ENCODE peak calls at places on chromosomes 12 and 14, in seven cellular contexts. One of them, this sample, is unnamed.

GRCh38 chr12:66636771-66637170 is 42.1 kb downstream of the GRIP1 start:
- DNase-seq in CD4-positive, alpha-beta T cell: no peak
- DNase-seq in CD8-positive, alpha-beta T cell: no peak
- DNase-seq in Panc1: no peak
- DNase-seq in A549: no peak
- DNase-seq in RWPE1: no peak
- DNase-seq in mesenchymal stem cell: peak
- DNase-seq in this sample: no peak

GRCh38 chr14:99257673-99258221 is 14.2 kb downstream of the BCL11B start:
- DNase-seq in A549: no peak
- DNase-seq in CD8-positive, alpha-beta T cell: peak
- DNase-seq in RWPE1: no peak
- DNase-seq in mesenchymal stem cell: no peak
- DNase-seq in Panc1: no peak
- DNase-seq in CD4-positive, alpha-beta T cell: no peak
- DNase-seq in this sample: no peak

GRCh38 chr14:71086571-71086970 is 179.3 kb downstream of the PCNX1 start:
- DNase-seq in Panc1: no peak
- DNase-seq in mesenchymal stem cell: no peak
- DNase-seq in RWPE1: no peak
- DNase-seq in CD8-positive, alpha-beta T cell: no peak
- DNase-seq in CD4-positive, alpha-beta T cell: no peak
- DNase-seq in A549: no peak
- DNase-seq in this sample: no peak

GRCh38 chr12:29673346-29673745 is 110.4 kb downstream of the TMTC1 start:
- DNase-seq in CD4-positive, alpha-beta T cell: no peak
- DNase-seq in A549: no peak
- DNase-seq in mesenchymal stem cell: no peak
- DNase-seq in CD8-positive, alpha-beta T cell: no peak
- DNase-seq in RWPE1: no peak
- DNase-seq in Panc1: no peak
- DNase-seq in this sample: no peak

GRCh38 chr12:86081798-86082197 is 174.4 kb downstream of the MGAT4C start:
- DNase-seq in A549: no peak
- DNase-seq in CD8-positive, alpha-beta T cell: no peak
- DNase-seq in Panc1: no peak
- DNase-seq in CD4-positive, alpha-beta T cell: no peak
- DNase-seq in RWPE1: no peak
- DNase-seq in mesenchymal stem cell: peak
- DNase-seq in this sample: no peak

GRCh38 chr12:57504033-57504432 is 16.2 kb downstream of the MARS1 start:
- DNase-seq in Panc1: no peak
- DNase-seq in CD8-positive, alpha-beta T cell: no peak
- DNase-seq in mesenchymal stem cell: no peak
- DNase-seq in A549: no peak
- DNase-seq in CD4-positive, alpha-beta T cell: no peak
- DNase-seq in RWPE1: no peak
- DNase-seq in this sample: no peak

GRCh38 chr14:65373671-65374039 is 38.9 kb upstream of the FUT8 start:
- DNase-seq in mesenchymal stem cell: no peak
- DNase-seq in A549: no peak
- DNase-seq in CD8-positive, alpha-beta T cell: no peak
- DNase-seq in RWPE1: no peak
- DNase-seq in Panc1: no peak
- DNase-seq in CD4-positive, alpha-beta T cell: no peak
- DNase-seq in this sample: no peak

GRCh38 chr14:89921346-89921745 is 33.2 kb downstream of the EFCAB11 start:
- DNase-seq in mesenchymal stem cell: no peak
- DNase-seq in CD4-positive, alpha-beta T cell: no peak
- DNase-seq in CD8-positive, alpha-beta T cell: no peak
- DNase-seq in Panc1: no peak
- DNase-seq in RWPE1: no peak
- DNase-seq in A549: no peak
- DNase-seq in this sample: no peak

GRCh38 chr14:35492569-35493014 is 41.4 kb upstream of the INSM2 start:
- DNase-seq in mesenchymal stem cell: no peak
- DNase-seq in Panc1: no peak
- DNase-seq in CD8-positive, alpha-beta T cell: no peak
- DNase-seq in CD4-positive, alpha-beta T cell: no peak
- DNase-seq in A549: no peak
- DNase-seq in RWPE1: no peak
- DNase-seq in this sample: no peak

GRCh38 chr12:102629262-102629888 is 149.0 kb upstream of the IGF1 start:
- DNase-seq in A549: no peak
- DNase-seq in RWPE1: no peak
- DNase-seq in mesenchymal stem cell: peak
- DNase-seq in Panc1: no peak
- DNase-seq in CD4-positive, alpha-beta T cell: no peak
- DNase-seq in CD8-positive, alpha-beta T cell: no peak
- DNase-seq in this sample: no peak

GRCh38 chr12:24960222-24960855 is 11.4 kb upstream of the BCAT1 start:
- DNase-seq in Panc1: peak
- DNase-seq in RWPE1: peak
- DNase-seq in mesenchymal stem cell: peak
- DNase-seq in CD4-positive, alpha-beta T cell: no peak
- DNase-seq in A549: peak
- DNase-seq in CD8-positive, alpha-beta T cell: no peak
- DNase-seq in this sample: no peak

GRCh38 chr14:90981658-90982057 is 78.8 kb downstream of the RPS6KA5 start:
- DNase-seq in Panc1: no peak
- DNase-seq in CD4-positive, alpha-beta T cell: no peak
- DNase-seq in CD8-positive, alpha-beta T cell: no peak
- DNase-seq in A549: no peak
- DNase-seq in RWPE1: no peak
- DNase-seq in mesenchymal stem cell: no peak
- DNase-seq in this sample: no peak

GRCh38 chr14:90828642-90829487 is 12.6 kb upstream of the TTC7B start:
- DNase-seq in RWPE1: no peak
- DNase-seq in CD8-positive, alpha-beta T cell: no peak
- DNase-seq in CD4-positive, alpha-beta T cell: no peak
- DNase-seq in Panc1: no peak
- DNase-seq in A549: no peak
- DNase-seq in mesenchymal stem cell: peak
- DNase-seq in this sample: no peak

GRCh38 chr12:55932546-55932919 is 1.6 kb downstream of the DGKA start:
- DNase-seq in A549: peak
- DNase-seq in mesenchymal stem cell: peak
- DNase-seq in CD4-positive, alpha-beta T cell: peak
- DNase-seq in CD8-positive, alpha-beta T cell: peak
- DNase-seq in RWPE1: no peak
- DNase-seq in Panc1: no peak
- DNase-seq in this sample: no peak

GRCh38 chr12:5554711-5555110 is 122.8 kb downstream of the NTF3 start:
- DNase-seq in mesenchymal stem cell: peak
- DNase-seq in CD4-positive, alpha-beta T cell: no peak
- DNase-seq in RWPE1: no peak
- DNase-seq in Panc1: no peak
- DNase-seq in CD8-positive, alpha-beta T cell: no peak
- DNase-seq in A549: no peak
- DNase-seq in this sample: no peak

GRCh38 chr12:132362966-132363660 is 33.7 kb upstream of the GALNT9 start:
- DNase-seq in RWPE1: no peak
- DNase-seq in mesenchymal stem cell: no peak
- DNase-seq in Panc1: no peak
- DNase-seq in A549: no peak
- DNase-seq in CD4-positive, alpha-beta T cell: no peak
- DNase-seq in CD8-positive, alpha-beta T cell: no peak
- DNase-seq in this sample: no peak

GRCh38 chr12:131415781-131416180 is 295.1 kb upstream of the SFSWAP start:
- DNase-seq in Panc1: no peak
- DNase-seq in A549: peak
- DNase-seq in CD8-positive, alpha-beta T cell: no peak
- DNase-seq in RWPE1: peak
- DNase-seq in mesenchymal stem cell: no peak
- DNase-seq in CD4-positive, alpha-beta T cell: no peak
- DNase-seq in this sample: no peak

GRCh38 chr12:50043854-50044253 is 13.5 kb upstream of the ASIC1 start:
- DNase-seq in A549: no peak
- DNase-seq in CD8-positive, alpha-beta T cell: no peak
- DNase-seq in RWPE1: no peak
- DNase-seq in Panc1: no peak
- DNase-seq in CD4-positive, alpha-beta T cell: no peak
- DNase-seq in mesenchymal stem cell: no peak
- DNase-seq in this sample: no peak

GRCh38 chr12:38370311-38370710 is 53.7 kb downstream of the ALG10B start:
- DNase-seq in CD8-positive, alpha-beta T cell: no peak
- DNase-seq in RWPE1: no peak
- DNase-seq in A549: no peak
- DNase-seq in Panc1: no peak
- DNase-seq in mesenchymal stem cell: no peak
- DNase-seq in CD4-positive, alpha-beta T cell: no peak
- DNase-seq in this sample: no peak

GRCh38 chr12:92272301-92272964 is 126.8 kb upstream of the BTG1 start:
- DNase-seq in Panc1: no peak
- DNase-seq in CD8-positive, alpha-beta T cell: no peak
- DNase-seq in CD4-positive, alpha-beta T cell: no peak
- DNase-seq in RWPE1: peak
- DNase-seq in A549: no peak
- DNase-seq in mesenchymal stem cell: no peak
- DNase-seq in this sample: no peak

GRCh38 chr12:127145929-127146789 is 1120.8 kb upstream of the TMEM132C start:
- DNase-seq in CD8-positive, alpha-beta T cell: peak
- DNase-seq in A549: peak
- DNase-seq in Panc1: no peak
- DNase-seq in CD4-positive, alpha-beta T cell: peak
- DNase-seq in RWPE1: peak
- DNase-seq in mesenchymal stem cell: no peak
- DNase-seq in this sample: peak

GRCh38 chr14:104100171-104101085 is 14.9 kb downstream of the ASPG start:
- DNase-seq in mesenchymal stem cell: no peak
- DNase-seq in Panc1: no peak
- DNase-seq in CD8-positive, alpha-beta T cell: no peak
- DNase-seq in A549: no peak
- DNase-seq in CD4-positive, alpha-beta T cell: no peak
- DNase-seq in RWPE1: no peak
- DNase-seq in this sample: peak

GRCh38 chr12:130143136-130143535 is 19.1 kb upstream of the FZD10 start:
- DNase-seq in mesenchymal stem cell: no peak
- DNase-seq in A549: no peak
- DNase-seq in CD4-positive, alpha-beta T cell: no peak
- DNase-seq in RWPE1: no peak
- DNase-seq in Panc1: no peak
- DNase-seq in CD8-positive, alpha-beta T cell: no peak
- DNase-seq in this sample: no peak

GRCh38 chr14:38255408-38255672 is 553 bp downstream of the CLEC14A start:
- DNase-seq in Panc1: no peak
- DNase-seq in mesenchymal stem cell: peak
- DNase-seq in A549: peak
- DNase-seq in RWPE1: no peak
- DNase-seq in CD4-positive, alpha-beta T cell: no peak
- DNase-seq in CD8-positive, alpha-beta T cell: no peak
- DNase-seq in this sample: no peak

GRCh38 chr14:38257500-38257899 is 1.6 kb upstream of the CLEC14A start:
- DNase-seq in CD4-positive, alpha-beta T cell: no peak
- DNase-seq in Panc1: no peak
- DNase-seq in RWPE1: no peak
- DNase-seq in A549: no peak
- DNase-seq in mesenchymal stem cell: peak
- DNase-seq in CD8-positive, alpha-beta T cell: no peak
- DNase-seq in this sample: no peak

GRCh38 chr14:38254565-38255407 is 1.1 kb downstream of the CLEC14A start:
- DNase-seq in Panc1: no peak
- DNase-seq in CD8-positive, alpha-beta T cell: peak
- DNase-seq in mesenchymal stem cell: no peak
- DNase-seq in RWPE1: no peak
- DNase-seq in CD4-positive, alpha-beta T cell: no peak
- DNase-seq in A549: no peak
- DNase-seq in this sample: peak

GRCh38 chr14:38256358-38256840 is 506 bp upstream of the CLEC14A start:
- DNase-seq in RWPE1: no peak
- DNase-seq in CD4-positive, alpha-beta T cell: no peak
- DNase-seq in Panc1: no peak
- DNase-seq in CD8-positive, alpha-beta T cell: no peak
- DNase-seq in mesenchymal stem cell: peak
- DNase-seq in A549: no peak
- DNase-seq in this sample: no peak

GRCh38 chr14:38255673-38256357 is at the start of gene CLEC14A:
- DNase-seq in mesenchymal stem cell: no peak
- DNase-seq in CD4-positive, alpha-beta T cell: no peak
- DNase-seq in A549: no peak
- DNase-seq in Panc1: no peak
- DNase-seq in CD8-positive, alpha-beta T cell: peak
- DNase-seq in RWPE1: no peak
- DNase-seq in this sample: peak
- H3K27ac ChIP-seq in mesenchymal stem cell: no peak
- H3K27ac ChIP-seq in CD4-positive, alpha-beta T cell: no peak
- H3K27ac ChIP-seq in A549: no peak
- H3K27ac ChIP-seq in Panc1: no peak
- H3K27ac ChIP-seq in CD8-positive, alpha-beta T cell: no peak
- H3K27ac ChIP-seq in RWPE1: no peak
- H3K27ac ChIP-seq in this sample: peak

GRCh38 chr14:68965261-68965761 is 13.8 kb downstream of the ACTN1 start:
- DNase-seq in A549: no peak
- DNase-seq in mesenchymal stem cell: no peak
- DNase-seq in RWPE1: no peak
- DNase-seq in Panc1: no peak
- DNase-seq in CD8-positive, alpha-beta T cell: no peak
- DNase-seq in CD4-positive, alpha-beta T cell: no peak
- DNase-seq in this sample: peak
- H3K27ac ChIP-seq in A549: peak
- H3K27ac ChIP-seq in mesenchymal stem cell: no peak
- H3K27ac ChIP-seq in RWPE1: peak
- H3K27ac ChIP-seq in Panc1: no peak
- H3K27ac ChIP-seq in CD8-positive, alpha-beta T cell: peak
- H3K27ac ChIP-seq in CD4-positive, alpha-beta T cell: peak
- H3K27ac ChIP-seq in this sample: no peak

GRCh38 chr12:571795-572531 is 91.3 kb downstream of the NINJ2 start:
- DNase-seq in RWPE1: peak
- DNase-seq in CD8-positive, alpha-beta T cell: no peak
- DNase-seq in A549: peak
- DNase-seq in mesenchymal stem cell: peak
- DNase-seq in Panc1: peak
- DNase-seq in CD4-positive, alpha-beta T cell: no peak
- DNase-seq in this sample: peak
- H3K27ac ChIP-seq in RWPE1: peak
- H3K27ac ChIP-seq in CD8-positive, alpha-beta T cell: no peak
- H3K27ac ChIP-seq in A549: peak
- H3K27ac ChIP-seq in mesenchymal stem cell: no peak
- H3K27ac ChIP-seq in Panc1: peak
- H3K27ac ChIP-seq in CD4-positive, alpha-beta T cell: no peak
- H3K27ac ChIP-seq in this sample: peak

DNA sequence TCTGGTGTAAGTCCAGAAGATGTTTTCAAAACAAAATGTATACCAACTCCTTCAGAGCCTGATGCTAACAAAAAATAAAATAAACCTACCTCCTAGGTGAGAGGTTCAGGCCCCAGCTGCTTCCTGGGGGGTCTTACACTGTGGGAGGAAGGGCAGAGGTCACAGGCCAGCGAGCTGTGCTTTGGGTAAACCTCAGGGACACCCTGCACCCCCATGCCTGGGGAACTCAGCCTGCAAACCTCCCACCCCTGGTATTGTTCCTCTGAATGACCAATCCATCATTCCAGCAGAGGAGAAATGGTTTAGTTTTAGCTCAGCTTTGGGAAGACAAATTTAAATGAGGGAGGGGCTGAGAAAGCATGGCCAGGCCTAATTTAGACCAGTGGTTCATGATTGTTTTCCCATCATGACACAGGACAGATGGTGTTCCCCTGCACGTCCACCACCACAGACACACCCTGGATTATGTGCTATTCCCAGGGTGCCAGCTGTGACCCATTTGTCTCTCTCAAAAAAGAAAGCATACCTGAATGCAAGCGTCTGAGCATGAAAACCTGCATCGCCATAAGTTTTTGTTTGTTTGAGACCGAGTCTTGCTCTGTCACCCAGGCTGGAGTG is 14.5 kb upstream of the TFCP2 start:
- DNase-seq in CD8-positive, alpha-beta T cell: no peak
- DNase-seq in CD4-positive, alpha-beta T cell: no peak
- DNase-seq in RWPE1: no peak
- DNase-seq in Panc1: no peak
- DNase-seq in mesenchymal stem cell: no peak
- DNase-seq in A549: no peak
- DNase-seq in this sample: no peak
- H3K27ac ChIP-seq in CD8-positive, alpha-beta T cell: no peak
- H3K27ac ChIP-seq in CD4-positive, alpha-beta T cell: no peak
- H3K27ac ChIP-seq in RWPE1: no peak
- H3K27ac ChIP-seq in Panc1: no peak
- H3K27ac ChIP-seq in mesenchymal stem cell: no peak
- H3K27ac ChIP-seq in A549: no peak
- H3K27ac ChIP-seq in this sample: no peak